ENCODE peak calls at places on chromosomes 13 and 19, in seven cellular contexts. L is hippocampal formation; I is GM12892; U is activated naive CD4-positive, alpha-beta T cell; G is HEK293T; C is AG10803; E is GM12865. N is an unnamed sample.

GRCh38 chr13:44974056-44974798 is 15.0 kb downstream of the NUFIP1 start:
- DNase-seq in L (no peak), I (no peak), U (no peak), G (no peak), C (peak; percentile 63), E (peak; percentile 71), N (no peak)

GRCh38 chr19:40604647-40605200 is 3.6 kb downstream of the LTBP4 start:
- DNase-seq in L (no peak), I (no peak), U (no peak), G (no peak), C (no peak), E (peak; percentile 40), N (no peak)

GRCh38 chr19:21468791-21469190 is 36.6 kb upstream of the ZNF429 start:
- DNase-seq in L (no peak), I (no peak), U (no peak), G (no peak), C (no peak), E (no peak), N (peak; percentile 18)

GRCh38 chr13:37403776-37404497 is 194.6 kb downstream of the POSTN start:
- DNase-seq in L (no peak), I (no peak), U (no peak), G (no peak), C (peak; percentile 97), E (no peak), N (no peak)

GRCh38 chr13:84443463-84443862 is 561.2 kb upstream of the SLITRK1 start:
- DNase-seq in L (no peak), I (no peak), U (no peak), G (no peak), C (no peak), E (no peak), N (no peak)

GRCh38 chr13:27607125-27607524 is 13.2 kb downstream of the LNX2 start:
- DNase-seq in L (no peak), I (no peak), U (no peak), G (no peak), C (peak; percentile 67), E (no peak), N (no peak)

GRCh38 chr13:109859216-109859835 is 72.9 kb upstream of the IRS2 start:
- DNase-seq in L (no peak), I (no peak), U (no peak), G (no peak), C (no peak), E (no peak), N (no peak)

GRCh38 chr19:39277598-39277997 is 9.4 kb downstream of the IFNL2 start:
- DNase-seq in L (no peak), I (no peak), U (no peak), G (no peak), C (no peak), E (no peak), N (no peak)

GRCh38 chr19:15815306-15815705 is at the start of gene OR10H1:
- DNase-seq in L (no peak), I (no peak), U (no peak), G (no peak), C (no peak), E (no peak), N (no peak)

GRCh38 chr13:48437381-48437780 is 24.5 kb upstream of the LPAR6 start:
- DNase-seq in L (no peak), I (no peak), U (no peak), G (no peak), C (peak; percentile 37), E (no peak), N (peak; percentile 0)

GRCh38 chr13:37870895-37871550 is 1.5 kb upstream of the TRPC4 start:
- DNase-seq in L (no peak), I (no peak), U (no peak), G (no peak), C (peak; percentile 72), E (no peak), N (no peak)

GRCh38 chr19:49590971-49591730 is at the start of gene PRR12:
- DNase-seq in L (peak; percentile 70), I (peak; percentile 80), U (peak; percentile 45), G (peak; percentile 72), C (peak; percentile 66), E (peak; percentile 87), N (peak; percentile 88)

GRCh38 chr19:50330365-50331078 is 1.3 kb upstream of the KCNC3 start:
- DNase-seq in L (peak; percentile 87), I (peak; percentile 80), U (peak; percentile 48), G (peak; percentile 86), C (peak; percentile 19), E (peak; percentile 95), N (peak; percentile 83)

GRCh38 chr13:82647540-82647939 is 1234.7 kb downstream of the SLITRK1 start:
- DNase-seq in L (no peak), I (no peak), U (no peak), G (no peak), C (no peak), E (no peak), N (peak; percentile 5)

GRCh38 chr13:74641586-74641985 is 507.4 kb upstream of the KLF12 start:
- DNase-seq in L (no peak), I (no peak), U (no peak), G (no peak), C (peak; percentile 61), E (no peak), N (no peak)

GRCh38 chr13:80137994-80138393 is 202.9 kb downstream of the SPRY2 start:
- DNase-seq in L (no peak), I (no peak), U (no peak), G (no peak), C (no peak), E (no peak), N (no peak)

GRCh38 chr13:94325660-94326059 is 153.8 kb downstream of the DCT start:
- DNase-seq in L (no peak), I (no peak), U (no peak), G (no peak), C (no peak), E (no peak), N (no peak)

GRCh38 chr19:17125052-17125727 is 49.6 kb downstream of the MYO9B start:
- DNase-seq in L (no peak), I (peak; percentile 61), U (peak; percentile 71), G (no peak), C (peak; percentile 71), E (peak; percentile 96), N (no peak)

GRCh38 chr13:103275079-103275478 is 208.9 kb upstream of the SLC10A2 start:
- DNase-seq in L (no peak), I (no peak), U (no peak), G (no peak), C (no peak), E (no peak), N (no peak)

GRCh38 chr19:51259348-51260245 is 8.7 kb downstream of the SIGLECL1 start:
- DNase-seq in L (peak; percentile 18), I (no peak), U (no peak), G (peak; percentile 47), C (peak; percentile 26), E (peak; percentile 68), N (peak; percentile 8)

GRCh38 chr13:48038763-48039162 is 1.2 kb downstream of the NUDT15 start:
- DNase-seq in L (no peak), I (no peak), U (no peak), G (no peak), C (no peak), E (peak; percentile 24), N (peak; percentile 3)

GRCh38 chr13:67296511-67296910 is 66.4 kb upstream of the PCDH9 start:
- DNase-seq in L (no peak), I (no peak), U (no peak), G (no peak), C (peak; percentile 12), E (no peak), N (no peak)

GRCh38 chr13:29359181-29359580 is 236.3 kb downstream of the SLC7A1 start:
- DNase-seq in L (no peak), I (no peak), U (no peak), G (no peak), C (no peak), E (no peak), N (no peak)

GRCh38 chr19:3398114-3398899 is 31.9 kb downstream of the NFIC start:
- DNase-seq in L (peak; percentile 81), I (no peak), U (no peak), G (no peak), C (peak; percentile 71), E (no peak), N (no peak)

GRCh38 chr19:13022111-13022858 is 27.0 kb downstream of the NFIX start:
- DNase-seq in L (peak; percentile 84), I (no peak), U (no peak), G (no peak), C (peak; percentile 75), E (peak; percentile 56), N (peak; percentile 61)

GRCh38 chr13:99268822-99269221 is 10.6 kb upstream of the GPR18 start:
- DNase-seq in L (no peak), I (no peak), U (no peak), G (no peak), C (no peak), E (no peak), N (no peak)

GRCh38 chr13:23610966-23611486 is 40.8 kb downstream of the TNFRSF19 start:
- DNase-seq in L (no peak), I (no peak), U (no peak), G (no peak), C (no peak), E (no peak), N (peak; percentile 16)

GRCh38 chr19:54673222-54673621 is 10.4 kb downstream of the LILRB4 start:
- DNase-seq in L (no peak), I (no peak), U (no peak), G (no peak), C (no peak), E (no peak), N (no peak)

GRCh38 chr13:111177081-111177711 is 62.1 kb downstream of the ARHGEF7 start:
- DNase-seq in L (peak; percentile 51), I (no peak), U (no peak), G (no peak), C (peak; percentile 30), E (peak; percentile 73), N (peak; percentile 58)

GRCh38 chr19:1608414-1609391 is 3.4 kb upstream of the UQCR11 start:
- DNase-seq in L (no peak), I (no peak), U (peak; percentile 22), G (no peak), C (no peak), E (no peak), N (peak; percentile 9)

N was measured in NCI-H69.